ENCODE peak calls at places on chromosomes 16 and 17, in four cellular contexts. N is esophagus squamous epithelium; M is CD4-positive, alpha-beta T cell; T is spleen. I is an unnamed sample.

GRCh38 chr17:77098884-77099545 is 41.8 kb upstream of the SEC14L1 start:
- DNase-seq in N (no peak), M (no peak), T (no peak), I (no peak)

GRCh38 chr16:86322283-86322682 is 188.0 kb upstream of the FOXF1 start:
- DNase-seq in N (no peak), M (no peak), T (no peak), I (no peak)

GRCh38 chr17:76394166-76394565 is 9.8 kb downstream of the SPHK1 start:
- DNase-seq in N (no peak), M (no peak), T (no peak), I (no peak)

GRCh38 chr17:2814499-2815341 is 18.5 kb downstream of the RAP1GAP2 start:
- DNase-seq in N (no peak), M (peak), T (peak), I (no peak)

GRCh38 chr17:72510454-72511016 is 389.7 kb downstream of the SOX9 start:
- DNase-seq in N (no peak), M (no peak), T (no peak), I (no peak)

GRCh38 chr17:61967729-61968128 is 39.9 kb upstream of the INTS2 start:
- DNase-seq in N (no peak), M (no peak), T (no peak), I (no peak)

GRCh38 chr17:63974594-63975192 is 2.0 kb upstream of the SCN4A start:
- DNase-seq in N (no peak), M (no peak), T (no peak), I (no peak)

GRCh38 chr16:59042296-59042695 is 308.2 kb upstream of the GOT2 start:
- DNase-seq in N (no peak), M (no peak), T (no peak), I (no peak)

GRCh38 chr17:1746975-1747543 is 4.4 kb downstream of the SERPINF2 start:
- DNase-seq in N (no peak), M (no peak), T (no peak), I (peak)

GRCh38 chr16:53822936-53823529 is 119.1 kb downstream of the FTO start:
- DNase-seq in N (no peak), M (no peak), T (no peak), I (no peak)

GRCh38 chr17:65447823-65448222 is 113.6 kb downstream of the AXIN2 start:
- DNase-seq in N (no peak), M (no peak), T (no peak), I (no peak)

GRCh38 chr16:70410736-70411135 is 28.2 kb downstream of the ST3GAL2 start:
- DNase-seq in N (no peak), M (no peak), T (no peak), I (no peak)

GRCh38 chr16:649646-650045 is 481 bp downstream of the WDR90 start:
- DNase-seq in N (no peak), M (no peak), T (peak), I (no peak)

GRCh38 chr16:30367349-30368009 is 2.8 kb downstream of the TBC1D10B start:
- DNase-seq in N (no peak), M (no peak), T (no peak), I (no peak)

GRCh38 chr17:8072339-8072726 is 15.2 kb downstream of the ALOX12B start:
- DNase-seq in N (no peak), M (no peak), T (peak), I (no peak)

GRCh38 chr16:80931661-80931984 is 75.1 kb downstream of the CMC2 start:
- DNase-seq in N (no peak), M (no peak), T (no peak), I (no peak)

GRCh38 chr16:30382398-30383015 is at the start of gene SEPTIN1:
- DNase-seq in N (no peak), M (peak), T (peak), I (no peak)

GRCh38 chr16:88566158-88566557 is 4.0 kb upstream of the ZC3H18 start:
- DNase-seq in N (no peak), M (no peak), T (no peak), I (no peak)

GRCh38 chr16:89190150-89190958 is 10.0 kb downstream of the SLC22A31 start:
- DNase-seq in N (no peak), M (no peak), T (peak), I (no peak)

GRCh38 chr17:68288804-68289203 is 2.1 kb downstream of the SLC16A6 start:
- DNase-seq in N (no peak), M (no peak), T (no peak), I (peak)

GRCh38 chr17:66044083-66044482 is 147.8 kb downstream of the CEP112 start:
- DNase-seq in N (no peak), M (no peak), T (no peak), I (no peak)

GRCh38 chr17:66675991-66676371 is 158.9 kb upstream of the CACNG5 start:
- DNase-seq in N (no peak), M (no peak), T (no peak), I (no peak)

GRCh38 chr16:4347765-4348509 is 3.2 kb downstream of the PAM16 start:
- DNase-seq in N (no peak), M (no peak), T (no peak), I (no peak)

GRCh38 chr17:46028374-46028773 is 29.3 kb downstream of the STH start:
- DNase-seq in N (no peak), M (no peak), T (peak), I (no peak)

GRCh38 chr16:88951501-88951900 is 25.5 kb downstream of the CBFA2T3 start:
- DNase-seq in N (no peak), M (no peak), T (peak), I (no peak)

GRCh38 chr17:6940186-6940649 is 55.6 kb upstream of the ALOX12 start:
- DNase-seq in N (no peak), M (no peak), T (no peak), I (no peak)

GRCh38 chr16:27698266-27698665 is 148.3 kb downstream of the KATNIP start:
- DNase-seq in N (no peak), M (no peak), T (peak), I (peak)

GRCh38 chr16:84874004-84874435 is 54.2 kb downstream of the CRISPLD2 start:
- DNase-seq in N (no peak), M (no peak), T (no peak), I (no peak)

GRCh38 chr16:88017006-88017405 is 65.8 kb downstream of the BANP start:
- DNase-seq in N (no peak), M (peak), T (no peak), I (no peak)

GRCh38 chr16:49287572-49287971 is 5.9 kb upstream of the CBLN1 start:
- DNase-seq in N (no peak), M (no peak), T (no peak), I (peak)

GRCh38 chr17:34713687-34714086 is 134.3 kb downstream of the TMEM132E start:
- DNase-seq in N (no peak), M (no peak), T (no peak), I (no peak)

GRCh38 chr16:52191533-52192134 is 355.3 kb downstream of the TOX3 start:
- DNase-seq in N (no peak), M (peak), T (peak), I (peak)

GRCh38 chr16:11668590-11669379 is 530 bp downstream of the SNN start:
- DNase-seq in N (no peak), M (peak), T (peak), I (no peak)

DNA sequence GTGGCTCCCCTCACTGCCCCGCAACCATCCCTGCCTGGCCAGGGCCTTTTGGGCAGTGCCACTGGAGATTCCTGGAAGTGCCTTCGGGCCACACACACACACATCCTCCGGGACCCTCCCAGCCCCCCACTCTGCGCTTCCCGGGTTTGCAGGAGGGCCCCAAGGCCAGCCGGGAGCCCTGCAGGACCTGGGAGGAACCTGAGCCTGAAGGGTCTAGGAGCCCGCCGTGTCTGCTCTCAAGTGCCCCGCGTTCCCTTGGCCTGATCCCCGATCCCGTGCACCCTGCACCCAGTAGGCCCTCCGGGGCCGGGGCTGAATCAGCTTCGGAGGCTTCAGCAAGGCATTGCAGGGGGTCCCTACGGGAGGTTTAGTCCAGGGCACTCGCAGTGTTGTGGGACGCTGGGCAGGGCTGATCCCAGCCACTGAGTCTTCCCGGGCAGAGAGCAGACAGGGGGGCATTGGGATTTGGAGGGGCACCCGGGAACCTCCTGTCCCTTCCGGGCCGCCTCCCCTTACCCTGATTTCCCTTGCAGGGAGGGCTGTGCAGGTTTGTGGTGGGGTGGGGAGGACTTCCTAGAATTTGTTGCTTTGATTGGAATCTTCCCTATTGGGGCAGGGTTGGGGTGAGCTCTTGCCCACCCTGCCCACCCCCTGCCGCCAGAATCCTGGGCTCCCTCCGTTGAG is 36.9 kb downstream of the TMEM235 start:
- DNase-seq in N (no peak), M (no peak), T (no peak), I (no peak)
- H3K27ac ChIP-seq in N (no peak), M (no peak), T (no peak), I (no peak)

GRCh38 chr17:48954300-48954755 is 9.7 kb upstream of the SNF8 start:
- DNase-seq in N (no peak), M (no peak), T (no peak), I (peak)
- TF ChIP-seq CTCF in N (no peak), M (no peak), T (no peak), I (peak)

GRCh38 chr17:40540448-40540847 is 24.8 kb downstream of the CCR7 start:
- DNase-seq in N (no peak), M (no peak), T (peak), I (no peak)
- H3K27ac ChIP-seq in N (peak), M (peak), T (peak), I (no peak)

GRCh38 chr16:72195609-72196008 is 23.7 kb upstream of the PMFBP1 start:
- DNase-seq in N (no peak), M (no peak), T (no peak), I (no peak)
- TF ChIP-seq CTCF in N (no peak), M (no peak), T (no peak), I (peak)

GRCh38 chr17:58324409-58325288 is 3.9 kb downstream of the TSPOAP1 start:
- DNase-seq in N (no peak), M (no peak), T (peak), I (peak)
- H3K27ac ChIP-seq in N (peak), M (no peak), T (no peak), I (peak)

GRCh38 chr17:9725575-9725974 is 65.8 kb downstream of the DHRS7C start:
- DNase-seq in N (no peak), M (no peak), T (no peak), I (no peak)
- TF ChIP-seq CTCF in N (no peak), M (no peak), T (no peak), I (no peak)

GRCh38 chr17:80848449-80849102 is 143.1 kb upstream of the CHMP6 start:
- DNase-seq in N (no peak), M (peak), T (peak), I (no peak)
- H3K27ac ChIP-seq in N (no peak), M (no peak), T (no peak), I (no peak)

GRCh38 chr16:67148656-67149275 is 2.0 kb downstream of the B3GNT9 start:
- DNase-seq in N (no peak), M (no peak), T (peak), I (no peak)

GRCh38 chr16:67150833-67151396 is at the start of gene B3GNT9:
- DNase-seq in N (no peak), M (no peak), T (peak), I (peak)

GRCh38 chr16:67148221-67148620 is 2.6 kb downstream of the B3GNT9 start:
- DNase-seq in N (no peak), M (no peak), T (peak), I (no peak)

GRCh38 chr16:67150058-67150832 is 553 bp downstream of the B3GNT9 start:
- DNase-seq in N (no peak), M (no peak), T (peak), I (no peak)

GRCh38 chr16:67149276-67150057 is 1.3 kb downstream of the B3GNT9 start:
- DNase-seq in N (no peak), M (no peak), T (peak), I (no peak)
- TF ChIP-seq CTCF in N (no peak), M (peak), T (no peak), I (peak)

I was measured in WERI-Rb-1.